ENCODE peak calls at places on chromosome 5, in four cellular contexts. One of them, this sample, is unnamed.
A peak's percentile ranks its signal among the peaks of the same experiment; 100 is the strongest.

GRCh38 chr5:142117579-142118420 is 9.2 kb downstream of the NDFIP1 start:
- DNase-seq in mammary epithelial cell: no peak
- DNase-seq in fibroblast of lung: no peak
- DNase-seq in gastrocnemius medialis: no peak
- DNase-seq in this sample: no peak

GRCh38 chr5:5919411-5919810 is 458.9 kb downstream of the MED10 start:
- DNase-seq in mammary epithelial cell: no peak
- DNase-seq in fibroblast of lung: no peak
- DNase-seq in gastrocnemius medialis: no peak
- DNase-seq in this sample: no peak

GRCh38 chr5:120017523-120017922 is 388.2 kb downstream of the FAM170A start:
- DNase-seq in mammary epithelial cell: peak; percentile 42
- DNase-seq in fibroblast of lung: peak; percentile 68
- DNase-seq in gastrocnemius medialis: no peak
- DNase-seq in this sample: no peak

GRCh38 chr5:127599321-127599720 is 49.6 kb upstream of the CTXN3 start:
- DNase-seq in mammary epithelial cell: no peak
- DNase-seq in fibroblast of lung: no peak
- DNase-seq in gastrocnemius medialis: no peak
- DNase-seq in this sample: no peak

GRCh38 chr5:112694853-112695709 is 42.6 kb upstream of the APC start:
- DNase-seq in mammary epithelial cell: peak; percentile 42
- DNase-seq in fibroblast of lung: peak; percentile 73
- DNase-seq in gastrocnemius medialis: no peak
- DNase-seq in this sample: no peak

GRCh38 chr5:111730659-111731382 is 26.2 kb downstream of the NREP start:
- DNase-seq in mammary epithelial cell: no peak
- DNase-seq in fibroblast of lung: no peak
- DNase-seq in gastrocnemius medialis: no peak
- DNase-seq in this sample: no peak

GRCh38 chr5:169071-169727 is 22.1 kb upstream of the LRRC14B start:
- DNase-seq in mammary epithelial cell: no peak
- DNase-seq in fibroblast of lung: peak; percentile 93
- DNase-seq in gastrocnemius medialis: peak; percentile 35
- DNase-seq in this sample: peak; percentile 69

GRCh38 chr5:56272765-56273164 is 39.6 kb upstream of the ANKRD55 start:
- DNase-seq in mammary epithelial cell: no peak
- DNase-seq in fibroblast of lung: no peak
- DNase-seq in gastrocnemius medialis: no peak
- DNase-seq in this sample: no peak

GRCh38 chr5:73444499-73445432 is 3.8 kb downstream of the FOXD1 start:
- DNase-seq in mammary epithelial cell: no peak
- DNase-seq in fibroblast of lung: peak; percentile 49
- DNase-seq in gastrocnemius medialis: no peak
- DNase-seq in this sample: no peak

GRCh38 chr5:125550237-125550636 is 803.8 kb upstream of the ZNF608 start:
- DNase-seq in mammary epithelial cell: peak; percentile 70
- DNase-seq in fibroblast of lung: peak; percentile 95
- DNase-seq in gastrocnemius medialis: no peak
- DNase-seq in this sample: no peak

GRCh38 chr5:179732918-179733763 is 519 bp downstream of the MAML1 start:
- DNase-seq in mammary epithelial cell: peak; percentile 52
- DNase-seq in fibroblast of lung: peak; percentile 35
- DNase-seq in gastrocnemius medialis: peak; percentile 30
- DNase-seq in this sample: peak; percentile 70

GRCh38 chr5:83473344-83474169 is 2.0 kb downstream of the VCAN start:
- DNase-seq in mammary epithelial cell: peak; percentile 97
- DNase-seq in fibroblast of lung: peak; percentile 99
- DNase-seq in gastrocnemius medialis: peak; percentile 82
- DNase-seq in this sample: peak; percentile 99

GRCh38 chr5:54643679-54644078 is 126.1 kb downstream of the SNX18 start:
- DNase-seq in mammary epithelial cell: peak; percentile 95
- DNase-seq in fibroblast of lung: peak; percentile 88
- DNase-seq in gastrocnemius medialis: no peak
- DNase-seq in this sample: no peak

DNA sequence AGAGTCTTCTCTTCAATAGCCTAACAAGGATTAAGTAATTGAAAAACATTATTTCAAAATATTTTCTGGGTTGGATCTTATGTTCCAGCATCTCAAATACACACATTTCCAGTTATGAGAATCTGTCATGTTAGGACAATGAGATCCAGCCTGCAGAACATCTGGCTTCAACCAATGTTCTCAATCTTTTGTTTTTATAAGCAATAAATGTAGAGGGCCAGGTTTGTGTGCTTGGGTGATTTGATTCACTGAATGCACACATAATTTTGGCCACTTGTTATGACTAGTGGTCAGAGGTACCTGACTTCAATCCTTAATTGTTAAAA is 610.5 kb downstream of the EBF1 start:
- DNase-seq in mammary epithelial cell: no peak
- DNase-seq in fibroblast of lung: no peak
- DNase-seq in gastrocnemius medialis: no peak
- DNase-seq in this sample: no peak
- H3K27ac ChIP-seq in mammary epithelial cell: no peak overlapping the region
- H3K27ac ChIP-seq in fibroblast of lung: no peak overlapping the region
- H3K27ac ChIP-seq in gastrocnemius medialis: peak overlapping the region; percentile 25
- H3K27ac ChIP-seq in this sample: no peak overlapping the region

GRCh38 chr5:115452791-115453190 is 91.8 kb downstream of the FEM1C start:
- DNase-seq in mammary epithelial cell: no peak
- DNase-seq in fibroblast of lung: peak; percentile 70
- DNase-seq in gastrocnemius medialis: no peak
- DNase-seq in this sample: no peak
- H3K27ac ChIP-seq in mammary epithelial cell: no peak overlapping the region
- H3K27ac ChIP-seq in fibroblast of lung: no peak overlapping the region
- H3K27ac ChIP-seq in gastrocnemius medialis: no peak overlapping the region
- H3K27ac ChIP-seq in this sample: no peak overlapping the region

DNA sequence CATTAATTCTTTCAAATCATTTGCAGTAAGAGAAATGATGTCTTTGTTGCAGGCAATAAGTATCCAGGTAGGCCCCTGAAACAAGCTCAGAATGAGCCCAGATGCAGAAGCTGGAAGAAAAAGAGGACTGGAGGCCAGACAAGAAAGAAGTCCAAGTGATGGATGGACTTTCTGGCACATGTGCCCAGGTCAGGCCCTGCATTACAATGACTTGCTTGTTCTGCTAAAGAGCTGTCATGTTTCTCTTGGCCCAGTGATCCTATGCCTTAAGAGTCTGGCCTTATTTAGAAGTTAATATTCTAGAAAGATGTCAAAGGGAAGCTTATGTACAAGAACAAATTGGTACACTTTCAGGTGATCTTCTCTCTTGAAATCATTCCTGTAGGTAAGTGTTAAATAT is 64.8 kb downstream of the DPYSL3 start:
- DNase-seq in mammary epithelial cell: no peak
- DNase-seq in fibroblast of lung: peak; percentile 62
- DNase-seq in gastrocnemius medialis: no peak
- DNase-seq in this sample: no peak
- H3K27ac ChIP-seq in mammary epithelial cell: no peak overlapping the region
- H3K27ac ChIP-seq in fibroblast of lung: no peak overlapping the region
- H3K27ac ChIP-seq in gastrocnemius medialis: no peak overlapping the region
- H3K27ac ChIP-seq in this sample: peak overlapping the region; percentile 96

GRCh38 chr5:53424691-53425597 is 55.5 kb upstream of the FST start:
- DNase-seq in mammary epithelial cell: peak; percentile 73
- DNase-seq in fibroblast of lung: peak; percentile 62
- DNase-seq in gastrocnemius medialis: no peak
- DNase-seq in this sample: no peak

GRCh38 chr5:53419247-53419646 is 61.2 kb upstream of the FST start:
- DNase-seq in mammary epithelial cell: peak; percentile 92
- DNase-seq in fibroblast of lung: peak; percentile 82
- DNase-seq in gastrocnemius medialis: no peak
- DNase-seq in this sample: no peak

GRCh38 chr5:53425598-53426516 is 54.6 kb upstream of the FST start:
- DNase-seq in mammary epithelial cell: no peak
- DNase-seq in fibroblast of lung: peak; percentile 39
- DNase-seq in gastrocnemius medialis: no peak
- DNase-seq in this sample: no peak

GRCh38 chr5:53423724-53424123 is 56.7 kb upstream of the FST start:
- DNase-seq in mammary epithelial cell: peak; percentile 55
- DNase-seq in fibroblast of lung: peak; percentile 55
- DNase-seq in gastrocnemius medialis: no peak
- DNase-seq in this sample: no peak

DNA sequence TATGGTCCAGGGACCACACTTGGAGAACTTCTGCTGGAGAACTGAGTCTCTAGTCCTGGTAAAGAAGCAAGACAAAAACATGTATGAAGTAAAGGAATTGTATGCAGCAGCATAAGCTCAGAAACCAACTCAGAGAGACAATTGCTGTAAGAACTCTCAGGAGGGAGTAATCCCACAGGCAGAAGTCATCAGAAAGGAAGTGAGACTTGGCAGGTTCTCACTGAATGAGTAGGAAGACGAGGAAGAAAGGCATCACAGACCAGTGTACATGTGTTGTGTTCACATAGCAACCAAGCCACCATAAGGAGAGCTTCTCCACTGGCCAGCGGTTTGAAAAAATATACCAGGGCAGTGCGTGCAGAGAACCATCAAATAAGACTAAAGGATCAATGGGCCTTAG is 57.9 kb upstream of the FST start:
- DNase-seq in mammary epithelial cell: peak; percentile 87
- DNase-seq in fibroblast of lung: peak; percentile 84
- DNase-seq in gastrocnemius medialis: no peak
- DNase-seq in this sample: no peak
- H3K27ac ChIP-seq in mammary epithelial cell: peak overlapping the region; percentile 100
- H3K27ac ChIP-seq in fibroblast of lung: peak overlapping the region; percentile 60
- H3K27ac ChIP-seq in gastrocnemius medialis: no peak overlapping the region
- H3K27ac ChIP-seq in this sample: no peak overlapping the region

GRCh38 chr5:148740966-148741742 is 85.3 kb upstream of the ADRB2 start:
- DNase-seq in mammary epithelial cell: peak; percentile 58
- DNase-seq in fibroblast of lung: peak; percentile 53
- DNase-seq in gastrocnemius medialis: peak; percentile 77
- DNase-seq in this sample: no peak
- H3K27ac ChIP-seq in mammary epithelial cell: no peak overlapping the region
- H3K27ac ChIP-seq in fibroblast of lung: no peak overlapping the region
- H3K27ac ChIP-seq in gastrocnemius medialis: peak overlapping the region; percentile 74
- H3K27ac ChIP-seq in this sample: no peak overlapping the region

This sample was measured in ascending aorta.